ENCODE peak calls at places on chromosome 19, in four cellular contexts. One of them, this sample, is unnamed.
A peak's percentile ranks its signal among the peaks of the same experiment; 100 is the strongest.

GRCh38 chr19:53275480-53275879 is 8.0 kb upstream of the VN1R4 start:
- ATAC-seq in pancreas: no peak
- ATAC-seq in RWPE2: no peak
- ATAC-seq in aorta: no peak
- ATAC-seq in this sample: no peak

GRCh38 chr19:14023404-14024235 is 4.3 kb upstream of the RLN3 start:
- ATAC-seq in pancreas: peak; percentile 98
- ATAC-seq in RWPE2: peak; percentile 71
- ATAC-seq in aorta: peak; percentile 69
- ATAC-seq in this sample: peak; percentile 72

GRCh38 chr19:49939721-49940481 is 10.6 kb upstream of the NUP62 start:
- ATAC-seq in pancreas: peak; percentile 2
- ATAC-seq in RWPE2: no peak
- ATAC-seq in aorta: no peak
- ATAC-seq in this sample: no peak

GRCh38 chr19:48341006-48341405 is 15.7 kb downstream of the EMP3 start:
- ATAC-seq in pancreas: no peak
- ATAC-seq in RWPE2: peak; percentile 83
- ATAC-seq in aorta: no peak
- ATAC-seq in this sample: no peak

GRCh38 chr19:670609-671075 is 5.5 kb upstream of the FSTL3 start:
- ATAC-seq in pancreas: no peak
- ATAC-seq in RWPE2: no peak
- ATAC-seq in aorta: no peak
- ATAC-seq in this sample: no peak

GRCh38 chr19:55600336-55601028 is 394 bp downstream of the ZNF524 start:
- ATAC-seq in pancreas: no peak
- ATAC-seq in RWPE2: no peak
- ATAC-seq in aorta: no peak
- ATAC-seq in this sample: peak; percentile 3

GRCh38 chr19:2511570-2511969 is 35.6 kb downstream of the GADD45B start:
- ATAC-seq in pancreas: no peak
- ATAC-seq in RWPE2: no peak
- ATAC-seq in aorta: no peak
- ATAC-seq in this sample: no peak

GRCh38 chr19:1540353-1540925 is 16.6 kb downstream of the PLK5 start:
- ATAC-seq in pancreas: no peak
- ATAC-seq in RWPE2: no peak
- ATAC-seq in aorta: peak; percentile 62
- ATAC-seq in this sample: peak; percentile 63

GRCh38 chr19:41916033-41916424 is 12.2 kb downstream of the ERFL start:
- ATAC-seq in pancreas: no peak
- ATAC-seq in RWPE2: no peak
- ATAC-seq in aorta: no peak
- ATAC-seq in this sample: no peak

GRCh38 chr19:5138606-5139594 is 170.0 kb downstream of the KDM4B start:
- ATAC-seq in pancreas: peak; percentile 8
- ATAC-seq in RWPE2: no peak
- ATAC-seq in aorta: no peak
- ATAC-seq in this sample: no peak

GRCh38 chr19:38695319-38695683 is 47.9 kb downstream of the ACTN4 start:
- ATAC-seq in pancreas: no peak
- ATAC-seq in RWPE2: no peak
- ATAC-seq in aorta: no peak
- ATAC-seq in this sample: no peak

GRCh38 chr19:31252476-31252875 is 96.8 kb downstream of the TSHZ3 start:
- ATAC-seq in pancreas: no peak
- ATAC-seq in RWPE2: no peak
- ATAC-seq in aorta: no peak
- ATAC-seq in this sample: no peak

GRCh38 chr19:44111910-44112463 is 1.2 kb upstream of the ZNF225 start:
- ATAC-seq in pancreas: no peak
- ATAC-seq in RWPE2: peak; percentile 55
- ATAC-seq in aorta: no peak
- ATAC-seq in this sample: no peak

GRCh38 chr19:4061178-4061682 is 5.5 kb downstream of the ZBTB7A start:
- ATAC-seq in pancreas: peak; percentile 70
- ATAC-seq in RWPE2: peak; percentile 15
- ATAC-seq in aorta: no peak
- ATAC-seq in this sample: peak; percentile 31

GRCh38 chr19:373391-374182 is 29.0 kb upstream of the MIER2 start:
- ATAC-seq in pancreas: no peak
- ATAC-seq in RWPE2: no peak
- ATAC-seq in aorta: peak; percentile 19
- ATAC-seq in this sample: no peak

GRCh38 chr19:17751103-17751911 is at the start of gene FCHO1:
- ATAC-seq in pancreas: peak; percentile 31
- ATAC-seq in RWPE2: no peak
- ATAC-seq in aorta: no peak
- ATAC-seq in this sample: no peak

GRCh38 chr19:3538965-3539742 is at the start of gene TEKTIP1:
- ATAC-seq in pancreas: no peak
- ATAC-seq in RWPE2: no peak
- ATAC-seq in aorta: no peak
- ATAC-seq in this sample: no peak

GRCh38 chr19:7829561-7830271 is at the start of gene EVI5L:
- ATAC-seq in pancreas: peak; percentile 90
- ATAC-seq in RWPE2: peak; percentile 83
- ATAC-seq in aorta: peak; percentile 98
- ATAC-seq in this sample: peak; percentile 97

GRCh38 chr19:8697671-8698432 is 743 bp downstream of the ACTL9 start:
- ATAC-seq in pancreas: no peak
- ATAC-seq in RWPE2: no peak
- ATAC-seq in aorta: no peak
- ATAC-seq in this sample: no peak

GRCh38 chr19:16060294-16060693 is 16.0 kb upstream of the TPM4 start:
- ATAC-seq in pancreas: no peak
- ATAC-seq in RWPE2: no peak
- ATAC-seq in aorta: no peak
- ATAC-seq in this sample: no peak

GRCh38 chr19:5039642-5040543 is 71.0 kb downstream of the KDM4B start:
- ATAC-seq in pancreas: no peak
- ATAC-seq in RWPE2: no peak
- ATAC-seq in aorta: no peak
- ATAC-seq in this sample: no peak

GRCh38 chr19:34556500-34556899 is 74.9 kb downstream of the WTIP start:
- ATAC-seq in pancreas: peak; percentile 87
- ATAC-seq in RWPE2: no peak
- ATAC-seq in aorta: peak; percentile 60
- ATAC-seq in this sample: no peak

GRCh38 chr19:54297759-54298305 is 15.1 kb downstream of the LILRA5 start:
- ATAC-seq in pancreas: peak; percentile 22
- ATAC-seq in RWPE2: no peak
- ATAC-seq in aorta: no peak
- ATAC-seq in this sample: no peak

GRCh38 chr19:13031917-13032623 is 36.8 kb downstream of the NFIX start:
- ATAC-seq in pancreas: no peak
- ATAC-seq in RWPE2: peak; percentile 40
- ATAC-seq in aorta: peak; percentile 20
- ATAC-seq in this sample: peak; percentile 35

GRCh38 chr19:10419200-10419645 is 1.1 kb upstream of the PDE4A start:
- ATAC-seq in pancreas: no peak
- ATAC-seq in RWPE2: no peak
- ATAC-seq in aorta: no peak
- ATAC-seq in this sample: no peak

GRCh38 chr19:47106819-47107200 is 6.8 kb downstream of the ZC3H4 start:
- ATAC-seq in pancreas: no peak
- ATAC-seq in RWPE2: no peak
- ATAC-seq in aorta: no peak
- ATAC-seq in this sample: no peak

GRCh38 chr19:47104678-47105077 is 8.9 kb downstream of the ZC3H4 start:
- ATAC-seq in pancreas: no peak
- ATAC-seq in RWPE2: no peak
- ATAC-seq in aorta: no peak
- ATAC-seq in this sample: no peak

GRCh38 chr19:47107201-47107952 is 6.2 kb downstream of the ZC3H4 start:
- ATAC-seq in pancreas: peak; percentile 42
- ATAC-seq in RWPE2: no peak
- ATAC-seq in aorta: no peak
- ATAC-seq in this sample: no peak

GRCh38 chr19:47107953-47108746 is 5.4 kb downstream of the ZC3H4 start:
- ATAC-seq in pancreas: no peak
- ATAC-seq in RWPE2: peak; percentile 15
- ATAC-seq in aorta: no peak
- ATAC-seq in this sample: no peak

DNA sequence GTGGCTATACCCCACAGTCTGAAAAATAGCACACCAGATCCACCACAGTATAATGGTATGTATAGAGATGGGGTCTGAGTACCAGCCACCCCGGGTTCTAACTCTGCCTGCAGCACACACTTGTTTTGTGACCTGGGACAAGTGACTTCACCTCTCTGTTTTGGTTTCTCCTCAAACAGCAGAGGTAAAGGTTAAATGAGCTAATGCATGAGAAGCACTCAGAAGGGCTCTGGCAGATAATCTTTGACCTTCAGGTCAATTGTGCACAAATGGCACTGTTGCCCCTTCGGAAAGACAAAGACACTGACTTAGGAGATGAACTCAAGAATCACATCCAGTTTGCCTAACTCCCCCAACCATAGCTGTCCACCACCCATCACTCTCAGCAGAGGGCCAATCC is 7.7 kb downstream of the ZC3H4 start:
- ATAC-seq in pancreas: no peak
- ATAC-seq in RWPE2: no peak
- ATAC-seq in aorta: no peak
- ATAC-seq in this sample: no peak
- H3K4me1 ChIP-seq in pancreas: peaks cover 37% of the 10 kb centered on the region
- H3K4me1 ChIP-seq in RWPE2: peaks cover 33% of the 10 kb centered on the region
- H3K4me1 ChIP-seq in aorta: peaks cover 3% of the 10 kb centered on the region
- H3K4me1 ChIP-seq in this sample: peaks cover 12% of the 10 kb centered on the region

GRCh38 chr19:58561373-58562125 is 3.1 kb upstream of the UBE2M start:
- ATAC-seq in pancreas: no peak
- ATAC-seq in RWPE2: peak; percentile 2
- ATAC-seq in aorta: no peak
- ATAC-seq in this sample: no peak
- H3K4me1 ChIP-seq in pancreas: peaks cover 29% of the 10 kb centered on the region
- H3K4me1 ChIP-seq in RWPE2: no peaks in the 10 kb centered on the region
- H3K4me1 ChIP-seq in aorta: no peaks in the 10 kb centered on the region
- H3K4me1 ChIP-seq in this sample: peaks cover 6% of the 10 kb centered on the region

GRCh38 chr19:19385900-19386339 is 19.6 kb upstream of the GATAD2A start:
- ATAC-seq in pancreas: no peak
- ATAC-seq in RWPE2: no peak
- ATAC-seq in aorta: no peak
- ATAC-seq in this sample: no peak
- H3K4me1 ChIP-seq in pancreas: peaks cover 23% of the 10 kb centered on the region
- H3K4me1 ChIP-seq in RWPE2: peaks cover 25% of the 10 kb centered on the region
- H3K4me1 ChIP-seq in aorta: no peaks in the 10 kb centered on the region
- H3K4me1 ChIP-seq in this sample: peaks cover 64% of the 10 kb centered on the region

DNA sequence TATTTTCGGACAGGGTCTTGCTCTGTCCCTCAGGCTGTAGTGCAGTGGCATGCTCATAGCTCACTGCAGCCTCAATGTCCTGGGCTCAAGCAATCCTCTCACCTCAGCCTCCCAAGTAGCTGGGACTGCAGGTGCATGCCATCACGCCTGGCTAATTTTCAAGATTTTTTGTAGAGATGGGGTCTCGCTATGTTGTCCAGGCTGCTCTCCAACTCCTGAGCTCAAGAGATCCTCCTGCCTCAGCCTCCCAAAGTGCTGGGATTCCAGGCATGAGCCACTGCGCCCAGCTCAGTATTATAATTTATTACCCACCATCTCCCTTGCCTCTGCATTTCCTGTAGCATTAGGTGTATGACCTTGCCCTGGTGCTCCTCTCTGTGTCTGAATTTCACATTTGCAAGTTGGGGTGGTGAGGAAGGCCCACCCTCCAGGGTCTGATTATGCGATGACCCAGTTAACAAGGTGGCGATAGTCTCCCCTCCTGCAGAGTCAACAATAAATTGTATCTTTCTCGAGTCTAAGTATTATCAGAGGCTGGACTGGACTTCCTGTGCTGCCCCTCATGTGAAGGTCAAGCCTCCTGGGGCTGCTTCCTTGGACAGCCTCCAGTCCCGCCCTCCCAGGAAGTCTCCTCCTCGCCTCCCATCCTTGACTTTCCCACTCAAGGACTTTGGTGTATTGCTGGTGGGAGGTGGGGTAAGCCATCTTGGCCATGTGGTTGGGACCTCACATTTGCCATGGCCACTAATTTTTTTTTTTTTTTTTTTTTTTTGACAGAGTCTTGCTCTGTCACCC is 1.5 kb upstream of the TUBB4A start:
- ATAC-seq in pancreas: no peak
- ATAC-seq in RWPE2: no peak
- ATAC-seq in aorta: no peak
- ATAC-seq in this sample: no peak
- H3K4me1 ChIP-seq in pancreas: peaks cover 4% of the 10 kb centered on the region
- H3K4me1 ChIP-seq in RWPE2: no peaks in the 10 kb centered on the region
- H3K4me1 ChIP-seq in aorta: no peaks in the 10 kb centered on the region
- H3K4me1 ChIP-seq in this sample: peaks cover 12% of the 10 kb centered on the region

This sample was measured in gastroesophageal sphincter.